ENCODE peak calls at places on chromosomes 12 and 14, in nine cellular contexts. X, E, Q, V, R, S, T, A and C are unnamed samples.

GRCh38 chr12:28568709-28569108 is 378.5 kb downstream of the CCDC91 start:
- DNase-seq in R (no peak), T (no peak), X (no peak), Q (no peak), V (no peak), A (no peak), E (no peak), S (no peak), C (no peak)

GRCh38 chr14:31300296-31300695 is 92.7 kb upstream of the HECTD1 start:
- DNase-seq in E (no peak), A (no peak), V (no peak), Q (no peak), S (no peak), T (peak), X (no peak), R (no peak), C (no peak)

GRCh38 chr12:100044266-100044665 is 59.5 kb upstream of the ANKS1B start:
- DNase-seq in A (no peak), S (no peak), R (no peak), V (no peak), E (no peak), T (no peak), Q (no peak), X (no peak), C (no peak)

GRCh38 chr12:114682101-114682919 is 1.7 kb downstream of the TBX3 start:
- DNase-seq in E (no peak), S (no peak), V (no peak), X (no peak), Q (no peak), R (no peak), T (no peak), A (no peak), C (no peak)

GRCh38 chr12:26870491-26871419 is 37.8 kb upstream of the ITPR2 start:
- DNase-seq in T (no peak), V (no peak), Q (no peak), A (peak), E (no peak), R (peak), S (peak), X (no peak), C (no peak)

GRCh38 chr14:91261115-91261514 is 16.6 kb upstream of the GPR68 start:
- DNase-seq in V (no peak), X (no peak), A (peak), S (no peak), E (peak), Q (no peak), R (no peak), T (no peak), C (no peak)

GRCh38 chr14:82626156-82627055 is 1092.8 kb upstream of the SEL1L start:
- DNase-seq in R (no peak), T (no peak), E (no peak), S (no peak), Q (no peak), V (no peak), X (no peak), A (no peak), C (no peak)

GRCh38 chr12:114579389-114579788 is 104.6 kb downstream of the TBX3 start:
- DNase-seq in R (no peak), T (no peak), V (no peak), A (no peak), X (no peak), Q (no peak), S (no peak), E (no peak), C (no peak)

GRCh38 chr14:90300649-90301048 is 31.1 kb downstream of the NRDE2 start:
- DNase-seq in A (no peak), S (no peak), Q (peak), V (no peak), R (no peak), E (no peak), T (no peak), X (no peak), C (no peak)

GRCh38 chr14:54893151-54893760 is 9.4 kb downstream of the GCH1 start:
- DNase-seq in S (no peak), V (no peak), X (peak), R (peak), E (peak), T (peak), Q (peak), A (peak), C (no peak)

GRCh38 chr12:89733579-89734201 is 25.1 kb upstream of the ATP2B1 start:
- DNase-seq in Q (peak), V (no peak), S (no peak), A (peak), X (peak), E (no peak), T (peak), R (peak), C (no peak)

GRCh38 chr12:51076235-51076930 is 7.0 kb downstream of the CSRNP2 start:
- DNase-seq in X (peak), S (no peak), E (peak), A (peak), Q (no peak), R (no peak), T (no peak), V (peak), C (no peak)

GRCh38 chr14:88301381-88301780 is 21.7 kb downstream of the KCNK10 start:
- DNase-seq in V (no peak), E (no peak), X (no peak), T (no peak), S (no peak), A (no peak), Q (no peak), R (no peak), C (no peak)

GRCh38 chr12:120361506-120362208 is 7.3 kb downstream of the MSI1 start:
- DNase-seq in A (no peak), V (no peak), X (peak), T (no peak), R (no peak), E (no peak), Q (no peak), S (no peak), C (peak)

GRCh38 chr12:26271889-26272492 is 76.6 kb downstream of the SSPN start:
- DNase-seq in S (no peak), X (peak), R (peak), Q (no peak), E (no peak), V (no peak), T (peak), A (no peak), C (no peak)

GRCh38 chr12:49220972-49221371 is 32.1 kb upstream of the TUBA1A start:
- DNase-seq in R (no peak), A (no peak), X (no peak), V (no peak), S (no peak), E (no peak), Q (no peak), T (no peak), C (no peak)

GRCh38 chr12:102461501-102461900 is 18.9 kb downstream of the IGF1 start:
- DNase-seq in V (no peak), T (no peak), S (no peak), R (no peak), E (no peak), A (no peak), X (no peak), Q (no peak), C (no peak)

GRCh38 chr12:106769078-106769477 is 5.4 kb upstream of the RIC8B start:
- DNase-seq in Q (no peak), X (no peak), E (no peak), R (no peak), T (no peak), S (no peak), V (no peak), A (no peak), C (peak)

GRCh38 chr12:25811656-25812126 is 146.8 kb upstream of the RASSF8 start:
- DNase-seq in X (no peak), R (peak), A (no peak), Q (peak), T (peak), E (no peak), V (no peak), S (no peak), C (no peak)

GRCh38 chr12:132300789-132301722 is 28.3 kb downstream of the GALNT9 start:
- DNase-seq in E (no peak), S (no peak), R (no peak), T (no peak), A (no peak), Q (no peak), V (no peak), X (no peak), C (no peak)

GRCh38 chr14:73814158-73814557 is 37.5 kb upstream of the PTGR2 start:
- DNase-seq in E (no peak), X (peak), A (no peak), Q (no peak), T (no peak), R (no peak), S (no peak), V (no peak), C (no peak)

GRCh38 chr12:2291182-2291832 is 238.5 kb downstream of the CACNA1C start:
- DNase-seq in V (peak), S (peak), E (no peak), Q (peak), X (peak), T (peak), R (peak), A (peak), C (peak)

GRCh38 chr12:88017964-88018363 is 11.2 kb downstream of the C12orf50 start:
- DNase-seq in X (no peak), Q (no peak), A (no peak), R (no peak), S (no peak), T (no peak), V (no peak), E (no peak), C (no peak)